ENCODE peak calls at places on chromosomes 7 and 10, in eight cellular contexts. G, T, B, I, C, N, J and D are unnamed samples.

GRCh38 chr10:70222340-70222794 is 10.9 kb downstream of the PPA1 start:
- DNase-seq in N (no peak), I (no peak), C (no peak), T (no peak), J (no peak), B (no peak), G (no peak), D (no peak)

GRCh38 chr7:66921918-66922486 is 977 bp downstream of the TMEM248 start:
- DNase-seq in T (peak; percentile 4), G (no peak), J (peak; percentile 33), B (no peak), I (no peak), N (no peak), C (no peak), D (no peak)

GRCh38 chr7:158517571-158517970 is 70.1 kb downstream of the PTPRN2 start:
- DNase-seq in B (no peak), I (no peak), T (no peak), G (peak; percentile 31), J (no peak), N (no peak), C (no peak), D (no peak)

GRCh38 chr10:131160219-131160875 is 151.2 kb downstream of the TCERG1L start:
- DNase-seq in J (no peak), T (no peak), B (no peak), C (no peak), G (no peak), I (no peak), N (no peak), D (no peak)

GRCh38 chr10:94129393-94130130 is 135.8 kb downstream of the PLCE1 start:
- DNase-seq in T (no peak), N (no peak), C (peak; percentile 38), I (no peak), G (no peak), J (no peak), B (no peak), D (no peak)

GRCh38 chr7:37853468-37853867 is 5.1 kb downstream of the NME8 start:
- DNase-seq in J (peak; percentile 6), T (peak; percentile 49), C (peak; percentile 44), I (no peak), G (no peak), N (no peak), B (no peak), D (no peak)

GRCh38 chr10:119541046-119541445 is 1.5 kb downstream of the RGS10 start:
- DNase-seq in J (no peak), G (no peak), B (no peak), N (no peak), I (no peak), C (no peak), T (no peak), D (no peak)

GRCh38 chr7:54888736-54889082 is 129.7 kb upstream of the SEC61G start:
- DNase-seq in C (no peak), B (no peak), J (no peak), I (no peak), N (no peak), T (no peak), G (peak; percentile 52), D (no peak)

GRCh38 chr10:58017719-58018367 is 249.9 kb downstream of the IPMK start:
- DNase-seq in J (no peak), T (no peak), B (no peak), G (no peak), I (no peak), C (peak; percentile 84), N (no peak), D (no peak)

GRCh38 chr7:100400656-100401055 is 27.4 kb downstream of the PILRA start:
- DNase-seq in J (no peak), B (no peak), T (peak; percentile 52), G (no peak), I (no peak), N (no peak), C (peak; percentile 35), D (no peak)

GRCh38 chr10:96419351-96419750 is 60.5 kb upstream of the OPALIN start:
- DNase-seq in N (no peak), I (no peak), G (no peak), J (no peak), B (no peak), T (no peak), C (no peak), D (no peak)

GRCh38 chr10:70695241-70696030 is 23.1 kb downstream of the ADAMTS14 start:
- DNase-seq in G (no peak), N (no peak), J (no peak), B (no peak), T (no peak), C (no peak), I (no peak), D (no peak)

GRCh38 chr7:44277391-44277790 is 48.0 kb downstream of the CAMK2B start:
- DNase-seq in C (no peak), I (no peak), T (no peak), G (peak; percentile 35), J (no peak), B (no peak), N (no peak), D (no peak)

GRCh38 chr10:49500420-49500819 is 38.5 kb downstream of the ERCC6 start:
- DNase-seq in G (no peak), I (no peak), N (no peak), J (no peak), C (no peak), T (no peak), B (no peak), D (peak; percentile 35)

GRCh38 chr10:114970515-114970914 is 32.5 kb downstream of the TRUB1 start:
- DNase-seq in G (no peak), T (peak; percentile 4), B (no peak), J (no peak), N (peak; percentile 15), C (peak; percentile 3), I (no peak), D (no peak)

GRCh38 chr7:95213809-95214492 is 110.4 kb downstream of the PON1 start:
- DNase-seq in N (peak; percentile 76), I (peak; percentile 19), G (peak; percentile 90), C (peak; percentile 13), T (no peak), J (peak; percentile 4), B (no peak), D (peak; percentile 27)

GRCh38 chr7:81510122-81510521 is 259.7 kb downstream of the HGF start:
- DNase-seq in B (no peak), N (no peak), T (no peak), G (no peak), I (peak; percentile 6), J (no peak), C (no peak), D (no peak)

GRCh38 chr10:114720685-114721278 is 62.7 kb upstream of the ABLIM1 start:
- DNase-seq in C (no peak), I (no peak), T (peak; percentile 91), N (peak; percentile 56), J (no peak), G (no peak), B (peak; percentile 37), D (peak; percentile 28)

GRCh38 chr7:155284496-155285274 is 13.0 kb upstream of the INSIG1 start:
- DNase-seq in J (no peak), I (no peak), G (no peak), C (no peak), B (peak; percentile 11), N (no peak), T (no peak), D (no peak)

GRCh38 chr10:13959443-13960359 is 371.0 kb downstream of the FRMD4A start:
- DNase-seq in G (no peak), I (peak; percentile 27), B (no peak), N (no peak), J (no peak), T (peak; percentile 75), C (no peak), D (no peak)

GRCh38 chr10:68075550-68076004 is 494 bp upstream of the HERC4 start:
- DNase-seq in N (no peak), J (peak; percentile 8), T (no peak), B (no peak), C (no peak), I (no peak), G (no peak), D (no peak)

GRCh38 chr10:77030408-77030717 is 607.2 kb downstream of the KCNMA1 start:
- DNase-seq in N (no peak), J (no peak), C (no peak), I (no peak), T (no peak), G (no peak), B (no peak), D (no peak)

GRCh38 chr10:77027576-77027975 is 610.0 kb downstream of the KCNMA1 start:
- DNase-seq in N (no peak), I (no peak), C (no peak), J (no peak), B (no peak), T (no peak), G (no peak), D (no peak)

GRCh38 chr10:77031531-77031930 is 606.1 kb downstream of the KCNMA1 start:
- DNase-seq in C (no peak), I (no peak), N (no peak), B (no peak), J (no peak), G (no peak), T (no peak), D (no peak)

GRCh38 chr10:77029684-77030407 is 607.8 kb downstream of the KCNMA1 start:
- DNase-seq in B (no peak), J (no peak), G (no peak), N (no peak), I (no peak), T (no peak), C (no peak), D (no peak)

GRCh38 chr10:77030915-77031425 is 606.6 kb downstream of the KCNMA1 start:
- DNase-seq in I (no peak), G (no peak), C (no peak), J (no peak), B (no peak), T (no peak), N (no peak), D (no peak)
- H3K4me1 ChIP-seq in I (no peaks in the 10 kb centered on the region), G (no peaks in the 10 kb centered on the region), C (no peaks in the 10 kb centered on the region), J (no peaks in the 10 kb centered on the region), B (no peaks in the 10 kb centered on the region), T (no peaks in the 10 kb centered on the region), N (no peaks in the 10 kb centered on the region), D (no peaks in the 10 kb centered on the region)

GRCh38 chr7:106065560-106066500 is 46.3 kb downstream of the SYPL1 start:
- DNase-seq in J (peak; percentile 66), B (peak; percentile 54), I (no peak), T (no peak), G (no peak), C (no peak), N (no peak), D (no peak)
- H3K4me1 ChIP-seq in J (peaks cover 23% of the 10 kb centered on the region), B (peaks cover 63% of the 10 kb centered on the region), I (peaks cover 15% of the 10 kb centered on the region), T (no peaks in the 10 kb centered on the region), G (peaks cover 20% of the 10 kb centered on the region), C (peaks cover 31% of the 10 kb centered on the region), N (peaks cover 50% of the 10 kb centered on the region), D (peaks cover 34% of the 10 kb centered on the region)

GRCh38 chr7:150428671-150429451 is 21.6 kb upstream of the GIMAP8 start:
- DNase-seq in G (no peak), N (no peak), J (peak; percentile 77), B (no peak), C (peak; percentile 69), T (no peak), I (no peak), D (peak; percentile 56)
- H3K4me1 ChIP-seq in G (no peaks in the 10 kb centered on the region), N (peaks cover 6% of the 10 kb centered on the region), J (peaks cover 3% of the 10 kb centered on the region), B (peaks cover 6% of the 10 kb centered on the region), C (peaks cover 13% of the 10 kb centered on the region), T (no peaks in the 10 kb centered on the region), I (no peaks in the 10 kb centered on the region), D (peaks cover 7% of the 10 kb centered on the region)

GRCh38 chr7:22445140-22445722 is 54.8 kb downstream of the STEAP1B start:
- DNase-seq in I (peak; percentile 31), T (peak; percentile 61), J (peak; percentile 62), G (peak; percentile 89), C (no peak), B (peak; percentile 44), N (peak; percentile 86), D (peak; percentile 66)
- H3K4me1 ChIP-seq in I (no peaks in the 10 kb centered on the region), T (no peaks in the 10 kb centered on the region), J (peaks cover 29% of the 10 kb centered on the region), G (peaks cover 25% of the 10 kb centered on the region), C (no peaks in the 10 kb centered on the region), B (peaks cover 33% of the 10 kb centered on the region), N (peaks cover 36% of the 10 kb centered on the region), D (peaks cover 55% of the 10 kb centered on the region)